ENCODE peak calls at places on chromosomes 11 and 22, in five cellular contexts. T is spleen, C is transverse colon, H is neural progenitor cell, U is BE2C. E is an unnamed sample. For H3K4me1, the result is how much of the 10 kb centered on the place peaks cover.

GRCh38 chr11:10117709-10118341 is 176.2 kb downstream of the SBF2 start:
- DNase-seq in C (no peak), T (no peak), U (no peak), H (no peak), E (no peak)

GRCh38 chr11:126834149-126834548 is 166.4 kb downstream of the KIRREL3 start:
- DNase-seq in U (no peak), C (no peak), T (no peak), H (no peak), E (no peak)

GRCh38 chr11:104968856-104969776 is 742 bp upstream of the CASP4 start:
- DNase-seq in C (peak), H (peak), T (peak), U (peak), E (no peak)

GRCh38 chr11:2655834-2656622 is 43.8 kb downstream of the KCNQ1OT1 start:
- DNase-seq in H (no peak), C (no peak), U (no peak), T (no peak), E (no peak)

GRCh38 chr11:63608353-63609345 is 5.6 kb downstream of the PLAAT3 start:
- DNase-seq in H (no peak), U (no peak), C (no peak), T (no peak), E (no peak)

GRCh38 chr11:121210445-121210970 is 82.1 kb upstream of the SC5D start:
- DNase-seq in H (no peak), T (no peak), U (no peak), C (no peak), E (no peak)

GRCh38 chr11:13225058-13226001 is 52.3 kb upstream of the BMAL1 start:
- DNase-seq in U (no peak), T (no peak), H (no peak), C (no peak), E (no peak)

GRCh38 chr11:61025819-61026120 is 54.3 kb downstream of the CD6 start:
- DNase-seq in U (no peak), C (no peak), T (no peak), H (no peak), E (no peak)

GRCh38 chr11:75776546-75776945 is 8.0 kb downstream of the DGAT2 start:
- DNase-seq in T (peak), U (no peak), C (no peak), H (no peak), E (no peak)

GRCh38 chr11:92384316-92384715 is 159.7 kb downstream of the FAT3 start:
- DNase-seq in H (no peak), C (no peak), U (no peak), T (no peak), E (no peak)

GRCh38 chr11:120775986-120776682 is 247.8 kb upstream of the TBCEL start:
- DNase-seq in H (peak), C (no peak), T (no peak), U (no peak), E (no peak)

GRCh38 chr22:31881198-31881597 is 63.1 kb upstream of the YWHAH start:
- DNase-seq in T (no peak), H (no peak), U (no peak), C (no peak), E (no peak)

GRCh38 chr11:35138606-35138948 is 394 bp upstream of the CD44 start:
- DNase-seq in U (no peak), H (no peak), T (no peak), C (no peak), E (no peak)

GRCh38 chr11:68469122-68469521 is 8.6 kb downstream of the PPP6R3 start:
- DNase-seq in H (no peak), U (no peak), C (no peak), T (no peak), E (no peak)
- H3K4me1 ChIP-seq in H (under half), U (under half), C (under half), T (half or more), E (under half)

DNA sequence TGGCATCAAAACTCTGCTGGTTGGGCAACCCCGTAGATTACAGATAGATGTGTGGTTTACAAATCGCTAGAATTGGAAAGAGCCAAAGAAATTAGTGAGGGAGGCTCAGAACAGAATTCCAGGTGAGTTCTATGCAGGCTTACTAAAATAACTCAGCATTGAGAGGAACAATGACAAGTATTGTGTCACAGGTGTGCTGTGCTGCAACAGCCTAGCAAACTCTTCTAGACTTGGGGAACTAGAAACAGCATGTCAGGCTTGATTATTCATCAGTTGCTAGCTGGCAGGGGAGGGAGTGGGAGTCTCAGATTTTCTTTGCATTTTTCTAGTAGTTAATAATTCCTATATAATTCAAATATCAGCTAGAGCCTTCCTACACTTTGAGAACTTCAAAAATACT is 26.3 kb upstream of the RASD2 start:
- DNase-seq in C (no peak), T (no peak), H (no peak), U (no peak), E (no peak)
- H3K4me3 ChIP-seq in C (no peak), T (no peak), H (no peak), U (no peak), E (no peak)

GRCh38 chr11:125745979-125746378 is at the start of gene PATE1:
- DNase-seq in C (no peak), T (no peak), H (no peak), U (no peak), E (no peak)

GRCh38 chr11:125756050-125756449 is 10.0 kb downstream of the PATE1 start:
- DNase-seq in H (no peak), C (no peak), U (no peak), T (no peak), E (no peak)

GRCh38 chr11:125750629-125751028 is 4.5 kb downstream of the PATE1 start:
- DNase-seq in H (no peak), U (no peak), T (no peak), C (no peak), E (no peak)
- TF ChIP-seq CTCF in H (peak), U (peak), T (no peak), C (no peak), E (no peak)

DNA sequence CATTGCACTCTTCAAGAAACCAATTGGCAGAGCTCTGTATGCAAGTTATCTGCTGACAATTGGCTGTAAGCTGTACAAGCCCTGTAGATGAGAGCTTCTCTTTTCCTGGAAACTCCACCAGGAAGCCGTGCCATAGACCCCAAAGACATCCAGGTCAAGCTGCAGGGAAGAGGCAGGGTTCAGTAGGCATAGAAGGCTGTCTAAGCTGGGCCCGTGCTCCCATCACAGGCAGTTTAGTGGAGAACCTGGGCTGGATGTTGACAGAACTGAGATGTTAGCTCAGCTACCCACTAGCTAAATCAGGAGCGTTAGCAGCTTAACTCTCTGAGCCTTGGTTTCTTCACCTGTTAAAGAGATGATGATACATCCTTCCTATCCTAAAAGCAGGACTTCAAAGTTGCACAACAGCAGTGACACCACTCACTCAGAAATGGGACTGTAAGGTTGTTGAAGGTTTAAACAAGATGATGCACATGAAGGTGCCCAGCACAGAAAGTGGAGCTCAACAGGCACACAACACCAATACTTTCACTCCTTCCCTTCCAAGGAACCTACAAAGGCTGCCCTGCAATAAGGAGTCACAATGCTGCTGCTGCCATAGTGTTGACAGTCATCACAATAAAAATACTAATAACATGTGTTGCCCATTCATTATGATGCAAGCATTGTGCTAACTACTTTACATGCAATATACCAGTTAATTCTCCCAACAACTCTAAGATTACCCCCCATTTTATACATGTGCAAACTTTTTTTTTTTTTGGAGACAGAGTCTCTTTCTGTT is 115.4 kb downstream of the ZBTB16 start:
- DNase-seq in C (no peak), T (no peak), H (no peak), U (no peak), E (no peak)
- H3K4me1 ChIP-seq in C (half or more), T (half or more), H (half or more), U (under half), E (under half)

GRCh38 chr11:96567193-96567592 is 177.4 kb downstream of the JRKL start:
- DNase-seq in H (peak), T (no peak), C (no peak), U (peak), E (no peak)
- H3K4me3 ChIP-seq in H (no peak), T (no peak), C (no peak), U (peak), E (no peak)

DNA sequence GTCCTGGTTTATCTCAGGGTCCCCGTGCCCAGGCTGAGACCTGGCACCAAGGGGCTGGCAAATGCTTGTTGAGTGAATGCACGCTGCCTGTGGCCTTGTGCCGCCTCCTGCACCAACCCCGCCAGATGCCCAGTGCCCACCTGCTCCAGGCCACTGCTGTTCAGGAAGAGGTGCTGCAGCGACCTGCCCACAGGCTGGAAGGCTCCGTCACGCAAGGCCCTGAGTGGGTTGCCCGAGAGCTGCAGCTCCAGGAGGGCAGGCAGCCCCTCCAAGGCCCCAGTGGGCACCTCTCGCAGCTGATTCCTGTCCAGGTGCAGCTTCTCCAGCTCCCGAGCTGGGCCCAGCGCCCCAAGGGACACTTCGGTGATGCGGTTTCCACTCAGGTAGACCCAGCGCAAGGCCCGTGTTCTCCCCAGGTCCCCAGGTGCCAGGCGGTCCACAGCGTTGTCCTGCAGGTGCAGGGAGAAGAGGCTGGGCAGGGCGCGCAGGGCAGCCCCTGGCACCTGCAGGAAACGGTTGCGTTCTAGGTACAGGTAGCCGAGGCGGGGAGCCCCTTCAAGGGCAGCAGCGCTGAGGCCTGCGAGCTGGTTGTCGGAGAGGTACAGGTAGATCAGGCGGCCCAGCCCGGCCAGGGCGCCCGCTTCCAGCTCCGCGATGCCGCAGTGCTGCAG is 3.6 kb downstream of the CHADL start:
- DNase-seq in U (no peak), T (no peak), H (no peak), C (no peak), E (no peak)
- TF ChIP-seq CTCF in U (no peak), T (no peak), H (no peak), C (peak), E (no peak)

GRCh38 chr11:65473275-65473860 is 25.5 kb upstream of the MALAT1 start:
- DNase-seq in T (no peak), C (no peak), U (no peak), H (no peak), E (no peak)

GRCh38 chr11:65479184-65480145 is 19.4 kb upstream of the MALAT1 start:
- DNase-seq in T (no peak), H (peak), C (peak), U (peak), E (no peak)

GRCh38 chr11:65478411-65479183 is 20.2 kb upstream of the MALAT1 start:
- DNase-seq in H (peak), T (peak), U (no peak), C (peak), E (no peak)

GRCh38 chr11:65477271-65478029 is 21.4 kb upstream of the MALAT1 start:
- DNase-seq in C (peak), T (peak), U (peak), H (peak), E (peak)

GRCh38 chr11:65476632-65477270 is 22.1 kb upstream of the MALAT1 start:
- DNase-seq in H (no peak), C (peak), U (no peak), T (no peak), E (no peak)
- H3K4me1 ChIP-seq in H (under half), C (under half), U (under half), T (under half), E (under half)

DNA sequence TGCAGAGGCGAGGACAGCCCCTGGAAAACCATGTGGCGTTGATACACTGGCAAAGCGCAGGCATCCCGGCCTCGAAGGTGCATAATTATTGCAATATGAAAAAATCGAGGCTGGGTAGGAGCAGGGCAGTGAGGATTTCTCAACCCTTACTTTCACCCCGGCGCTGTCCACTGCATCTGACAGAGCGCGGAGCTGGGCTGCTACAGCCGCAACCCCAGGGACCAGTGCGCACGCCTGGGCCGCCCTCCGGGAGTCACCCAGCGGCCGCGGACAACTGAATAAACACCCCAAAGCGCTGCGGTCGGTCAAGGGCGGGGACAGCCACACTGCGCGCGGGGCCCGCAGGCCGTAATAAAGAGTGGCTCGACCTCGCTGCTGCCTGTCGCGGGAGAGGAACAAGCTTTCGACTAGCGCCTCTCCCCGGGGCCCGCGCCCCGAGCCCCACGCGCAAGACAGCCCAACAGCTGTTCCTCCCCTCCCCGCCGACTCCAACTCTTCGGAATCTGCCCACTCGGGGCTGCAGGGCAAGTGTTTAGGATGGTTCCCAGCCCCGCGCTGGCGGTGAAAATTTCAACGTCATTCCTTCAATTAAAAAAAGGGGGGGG is 3.6 kb upstream of the WT1 start:
- DNase-seq in U (no peak), T (peak), H (peak), C (no peak), E (no peak)
- H3K4me3 ChIP-seq in U (no peak), T (no peak), H (no peak), C (no peak), E (no peak)

GRCh38 chr11:20874358-20874757 is 205.0 kb downstream of the NELL1 start:
- DNase-seq in T (no peak), C (no peak), U (no peak), H (no peak), E (no peak)
- TF ChIP-seq CTCF in T (no peak), C (no peak), U (no peak), H (peak), E (no peak)

E was measured in RWPE2.